ENCODE peak calls at places on chromosomes 13 and 19, in five cellular contexts. B, O, A, W and D are unnamed samples.
A peak's percentile ranks its signal among the peaks of the same experiment; 100 is the strongest.

GRCh38 chr19:36775768-36776167 is 3.2 kb upstream of the ZNF850 start:
- DNase-seq in B (peak; percentile 75), O (no peak), A (no peak), W (no peak), D (no peak)

GRCh38 chr13:112839347-112840105 is 129.5 kb upstream of the MCF2L start:
- DNase-seq in B (no peak), O (no peak), A (no peak), W (peak; percentile 20), D (no peak)

GRCh38 chr19:56692496-56692895 is 20.9 kb upstream of the ZNF835 start:
- DNase-seq in B (no peak), O (no peak), A (no peak), W (no peak), D (peak; percentile 69)

GRCh38 chr13:73684286-73684685 is 449.9 kb downstream of the KLF12 start:
- DNase-seq in B (no peak), O (peak; percentile 26), A (no peak), W (no peak), D (no peak)

GRCh38 chr13:79679334-79679733 is 198.4 kb downstream of the NDFIP2 start:
- DNase-seq in B (peak; percentile 21), O (peak; percentile 65), A (peak; percentile 71), W (peak; percentile 26), D (peak; percentile 56)

GRCh38 chr19:17333611-17334413 is 843 bp downstream of the ANO8 start:
- DNase-seq in B (no peak), O (peak; percentile 74), A (peak; percentile 88), W (peak; percentile 33), D (no peak)

GRCh38 chr13:39952244-39953233 is 297.1 kb downstream of the COG6 start:
- DNase-seq in B (no peak), O (peak; percentile 20), A (peak; percentile 80), W (no peak), D (no peak)

GRCh38 chr19:29795882-29796523 is 15.8 kb upstream of the CCNE1 start:
- DNase-seq in B (no peak), O (no peak), A (no peak), W (no peak), D (peak; percentile 28)

GRCh38 chr13:25330541-25330940 is 29.1 kb downstream of the NUP58 start:
- DNase-seq in B (no peak), O (peak; percentile 23), A (peak; percentile 39), W (no peak), D (no peak)

GRCh38 chr13:74871671-74872070 is 610.3 kb downstream of the TBC1D4 start:
- DNase-seq in B (no peak), O (no peak), A (no peak), W (no peak), D (no peak)

GRCh38 chr13:50561774-50562173 is 281.7 kb downstream of the DLEU7 start:
- DNase-seq in B (no peak), O (no peak), A (no peak), W (no peak), D (no peak)

GRCh38 chr19:41367848-41368301 is 3.9 kb upstream of the B9D2 start:
- DNase-seq in B (no peak), O (peak; percentile 96), A (peak; percentile 90), W (peak; percentile 81), D (no peak)

GRCh38 chr13:70874646-70875045 is 766.4 kb upstream of the KLHL1 start:
- DNase-seq in B (no peak), O (no peak), A (no peak), W (no peak), D (no peak)

GRCh38 chr19:10380311-10381102 is at the start of gene TYK2:
- DNase-seq in B (peak; percentile 97), O (peak; percentile 96), A (peak; percentile 99), W (peak; percentile 97), D (peak; percentile 98)

GRCh38 chr13:31199849-31200635 is at the start of gene B3GLCT:
- DNase-seq in B (peak; percentile 46), O (peak; percentile 48), A (peak; percentile 74), W (peak; percentile 21), D (peak; percentile 32)

GRCh38 chr13:27635256-27635655 is 13.6 kb downstream of the POLR1D start:
- DNase-seq in B (no peak), O (peak; percentile 17), A (no peak), W (no peak), D (no peak)

GRCh38 chr13:74135306-74136088 is 1.3 kb upstream of the KLF12 start:
- DNase-seq in B (no peak), O (peak; percentile 46), A (peak; percentile 78), W (no peak), D (no peak)

GRCh38 chr19:41226874-41227390 is 7.9 kb downstream of the AXL start:
- DNase-seq in B (no peak), O (no peak), A (no peak), W (no peak), D (no peak)

GRCh38 chr19:28486934-28487333 is 726.0 kb downstream of the UQCRFS1 start:
- DNase-seq in B (no peak), O (no peak), A (no peak), W (no peak), D (no peak)

GRCh38 chr19:46591254-46591653 is 9.9 kb upstream of the CALM3 start:
- DNase-seq in B (no peak), O (no peak), A (no peak), W (no peak), D (peak; percentile 2)

GRCh38 chr13:102779426-102780159 is 6.0 kb upstream of the TEX30 start:
- DNase-seq in B (no peak), O (no peak), A (no peak), W (no peak), D (no peak)

GRCh38 chr13:111210488-111210887 is 95.4 kb downstream of the ARHGEF7 start:
- DNase-seq in B (no peak), O (peak; percentile 61), A (peak; percentile 89), W (peak; percentile 71), D (peak; percentile 68)

GRCh38 chr13:33283195-33283910 is 2.2 kb downstream of the STARD13 start:
- DNase-seq in B (no peak), O (no peak), A (no peak), W (no peak), D (no peak)
- H3K4me3 ChIP-seq in B (no peak overlapping the region), O (no peak overlapping the region), A (no peak overlapping the region), W (peak overlapping the region; percentile 76), D (peak overlapping the region; percentile 85)

DNA sequence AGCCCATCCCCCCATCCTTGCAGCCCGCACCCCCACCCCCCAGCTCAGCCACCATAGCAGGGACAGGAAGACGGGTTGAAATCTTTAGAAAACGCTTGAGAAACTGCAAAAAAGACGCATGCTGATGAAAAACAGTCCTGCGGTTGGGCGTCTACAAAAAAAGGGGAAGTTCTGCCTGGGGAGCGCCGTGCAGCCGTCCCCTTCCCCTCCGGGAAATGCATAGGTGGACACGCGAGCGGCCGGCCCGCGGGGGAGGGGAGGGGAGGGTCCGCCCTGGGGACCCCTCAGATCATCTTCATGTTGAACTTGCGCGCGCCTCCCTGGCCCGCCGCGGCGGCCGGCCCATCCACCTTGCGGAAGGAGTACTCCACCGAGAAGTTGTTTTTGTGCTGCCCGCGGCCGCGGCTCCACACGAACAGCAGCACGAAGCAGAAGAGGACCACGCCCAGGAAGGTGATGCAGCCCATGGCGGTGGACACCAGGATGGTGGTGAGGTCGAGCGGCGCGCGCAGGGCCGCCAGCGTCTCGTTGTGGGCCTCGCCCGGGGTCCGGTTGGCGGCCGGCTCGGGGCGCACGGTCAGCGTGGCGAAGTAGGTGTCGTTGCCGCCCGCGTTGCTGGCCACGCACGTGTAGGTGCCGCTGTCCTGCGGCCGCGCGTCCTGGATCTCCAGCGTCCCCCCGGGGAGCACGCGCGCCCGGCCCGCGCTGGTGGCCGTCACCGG is 7.9 kb upstream of the PEAK3 start:
- DNase-seq in B (no peak), O (no peak), A (no peak), W (no peak), D (no peak)
- H3K4me3 ChIP-seq in B (peak overlapping the region; percentile 17), O (no peak overlapping the region), A (peak overlapping the region; percentile 41), W (peak overlapping the region; percentile 10), D (no peak overlapping the region)

DNA sequence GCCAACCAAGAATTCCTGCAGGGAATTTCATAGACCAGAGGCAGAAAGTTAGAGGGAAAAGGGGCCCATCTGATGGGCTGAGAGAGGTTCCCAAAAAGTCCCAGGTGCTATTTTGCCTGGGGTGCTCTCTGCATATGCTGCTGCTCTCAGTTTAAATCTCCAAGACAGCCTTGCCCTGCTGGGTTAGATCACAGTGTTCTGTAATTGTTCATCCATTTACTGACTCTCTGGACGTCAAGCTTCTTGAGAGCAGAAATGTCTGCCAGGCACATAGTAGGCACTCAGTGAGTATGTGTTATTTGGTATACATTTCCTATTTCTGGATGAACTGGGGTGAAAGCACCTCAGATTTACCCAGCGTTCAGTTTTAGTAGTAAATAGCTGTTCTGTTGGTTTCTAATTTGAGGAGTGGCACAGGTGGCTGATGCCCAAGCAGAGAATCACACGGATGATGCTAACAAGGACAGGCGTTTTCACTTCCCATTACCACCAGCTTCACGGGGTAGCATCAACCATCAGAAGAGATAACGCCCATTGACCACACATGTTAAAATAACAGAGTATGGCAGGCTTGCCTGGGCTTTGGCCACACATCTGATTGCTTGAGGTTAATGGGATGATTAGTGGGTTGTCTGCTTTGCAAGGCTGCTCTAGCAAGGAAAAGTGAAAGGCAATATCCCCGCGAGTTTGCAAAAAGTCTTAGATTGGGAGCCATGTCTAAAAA is 161.1 kb downstream of the SLC7A1 start:
- DNase-seq in B (no peak), O (no peak), A (no peak), W (no peak), D (no peak)
- H3K4me3 ChIP-seq in B (no peak overlapping the region), O (no peak overlapping the region), A (no peak overlapping the region), W (no peak overlapping the region), D (no peak overlapping the region)

GRCh38 chr19:1272423-1273262 is 2.7 kb upstream of the FAM174C start:
- DNase-seq in B (no peak), O (no peak), A (no peak), W (no peak), D (no peak)

GRCh38 chr19:1273263-1274041 is 1.9 kb upstream of the FAM174C start:
- DNase-seq in B (no peak), O (no peak), A (no peak), W (no peak), D (no peak)

GRCh38 chr19:1270168-1270853 is 1.2 kb downstream of the CIRBP start:
- DNase-seq in B (no peak), O (no peak), A (no peak), W (no peak), D (no peak)

GRCh38 chr19:1270854-1271527 is 1.9 kb downstream of the CIRBP start:
- DNase-seq in B (no peak), O (no peak), A (no peak), W (no peak), D (no peak)

GRCh38 chr19:1271528-1272422 is 2.6 kb downstream of the CIRBP start:
- DNase-seq in B (no peak), O (no peak), A (no peak), W (no peak), D (no peak)
- H3K4me3 ChIP-seq in B (no peak overlapping the region), O (no peak overlapping the region), A (no peak overlapping the region), W (peak overlapping the region; percentile 5), D (peak overlapping the region; percentile 82)

DNA sequence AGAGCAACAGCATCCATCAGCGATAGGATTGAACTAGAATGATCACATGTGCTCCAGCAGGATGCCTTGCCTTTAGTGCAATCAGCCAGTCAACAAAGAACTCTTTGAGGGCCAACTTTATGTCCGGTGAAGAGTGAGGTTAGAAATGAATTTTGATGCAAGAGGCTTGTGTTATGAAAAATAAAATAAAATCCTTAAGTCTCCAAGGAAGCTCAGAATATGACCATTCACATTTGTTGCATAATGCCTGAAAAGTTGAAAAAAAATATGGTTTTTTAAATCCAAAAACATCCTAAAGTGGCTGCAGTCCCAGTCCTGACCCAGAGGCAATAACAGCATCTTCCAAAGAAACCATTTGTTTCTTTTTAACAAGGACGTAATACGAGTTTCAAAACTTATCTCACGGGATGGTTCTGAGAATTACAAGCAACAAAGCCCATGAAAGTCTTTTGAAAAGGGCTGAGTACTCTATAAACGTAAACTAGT is 61.3 kb downstream of the DCLK1 start:
- DNase-seq in B (no peak), O (no peak), A (no peak), W (no peak), D (no peak)
- H3K4me3 ChIP-seq in B (no peak overlapping the region), O (no peak overlapping the region), A (no peak overlapping the region), W (no peak overlapping the region), D (no peak overlapping the region)